ENCODE peak calls at places on chromosome 11, in nine cellular contexts. Z is breast epithelium, F is tibial nerve, U is A549, Q is esophagus muscularis mucosa, E is Peyer's patch, M is lower leg skin, V is upper lobe of left lung, D is GM12892. Y is an unnamed sample.
A peak's percentile ranks its signal among the peaks of the same experiment; 100 is the strongest.

GRCh38 chr11:128398517-128399152 is 188.7 kb downstream of the ETS1 start:
- DNase-seq in Z (no peak), U (no peak), Q (no peak), V (no peak), D (no peak), F (no peak), E (no peak), M (no peak), Y (no peak)

GRCh38 chr11:4118107-4118506 is 23.5 kb downstream of the RRM1 start:
- DNase-seq in F (no peak), Q (no peak), D (no peak), V (no peak), E (no peak), U (no peak), Z (no peak), M (no peak), Y (no peak)

GRCh38 chr11:456533-456932 is 6.5 kb downstream of the PTDSS2 start:
- DNase-seq in Q (no peak), Z (no peak), U (no peak), M (no peak), E (peak; percentile 67), V (no peak), D (peak; percentile 70), F (no peak), Y (no peak)

GRCh38 chr11:116287866-116288265 is 484.9 kb downstream of the BUD13 start:
- DNase-seq in U (no peak), E (no peak), F (no peak), D (no peak), M (no peak), V (no peak), Z (no peak), Q (no peak), Y (no peak)

GRCh38 chr11:72784662-72785061 is 9.2 kb downstream of the STARD10 start:
- DNase-seq in E (no peak), Z (no peak), U (no peak), V (peak; percentile 33), M (no peak), Q (no peak), F (no peak), D (no peak), Y (no peak)

GRCh38 chr11:27717377-27717776 is 17.1 kb upstream of the BDNF start:
- DNase-seq in E (no peak), U (peak; percentile 56), M (no peak), F (no peak), D (no peak), Q (no peak), Z (no peak), V (no peak), Y (no peak)

GRCh38 chr11:85863855-85864254 is 8.7 kb downstream of the CCDC83 start:
- DNase-seq in D (no peak), U (no peak), E (no peak), Q (no peak), F (no peak), Z (no peak), V (no peak), M (no peak), Y (no peak)

GRCh38 chr11:119712459-119713360 is 16.3 kb downstream of the NECTIN1 start:
- DNase-seq in Q (no peak), F (no peak), E (no peak), U (no peak), M (no peak), V (no peak), D (no peak), Z (no peak), Y (no peak)

DNA sequence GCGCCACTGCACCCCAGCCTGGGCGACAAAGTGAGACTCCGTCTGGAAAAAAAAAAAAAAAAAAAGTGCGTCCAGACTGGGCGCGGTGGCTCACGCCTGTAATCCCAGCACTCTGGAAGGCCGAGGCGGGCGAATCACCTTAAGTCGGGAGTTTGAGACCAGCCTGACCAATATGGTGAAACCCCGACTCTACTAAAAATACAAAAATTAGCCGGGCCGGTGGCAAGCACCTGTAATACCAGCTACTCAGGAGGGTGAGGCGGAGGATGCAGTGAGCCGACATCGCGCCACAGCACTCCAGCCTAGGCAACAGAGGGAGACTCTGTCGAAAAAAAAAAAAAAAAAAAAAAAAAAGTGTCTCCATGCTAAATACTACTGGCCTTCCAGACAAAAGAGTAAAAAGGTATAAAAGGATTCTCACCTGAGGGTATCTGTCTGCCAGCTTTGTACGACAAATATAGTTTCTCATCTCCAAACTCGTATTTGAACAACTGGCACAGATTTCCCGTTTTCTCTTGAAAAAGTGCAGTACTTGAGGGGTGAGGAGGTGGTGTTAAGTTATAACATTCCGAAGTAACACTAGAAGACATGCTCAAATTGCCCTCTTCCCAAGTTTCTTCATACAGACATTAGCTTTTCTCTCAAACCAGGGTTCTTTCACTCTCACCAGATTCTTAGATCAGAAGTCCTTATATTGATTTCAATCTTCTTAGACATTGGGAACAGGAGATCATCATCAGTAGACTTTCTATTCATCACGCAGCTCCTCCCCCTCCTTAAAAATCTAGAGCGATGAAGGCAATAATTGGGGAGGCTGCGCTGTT is 1.1 kb downstream of the USP28 start:
- DNase-seq in D (no peak), U (no peak), Q (no peak), M (no peak), F (no peak), Z (no peak), V (no peak), E (no peak), Y (peak; percentile 21)
- TF ChIP-seq POLR2A in D (no peak), U (no peak), Q (no peak), M (no peak), F (no peak), Z (no peak), V (no peak), E (no peak), Y (no peak)

GRCh38 chr11:2903672-2904011 is 18.1 kb upstream of the CDKN1C start:
- DNase-seq in Z (no peak), E (no peak), V (no peak), F (no peak), Q (no peak), D (no peak), M (no peak), U (no peak), Y (no peak)

GRCh38 chr11:2902784-2903671 is 17.5 kb upstream of the CDKN1C start:
- DNase-seq in U (peak; percentile 73), V (peak; percentile 64), F (no peak), E (no peak), D (no peak), Z (no peak), Q (no peak), M (no peak), Y (no peak)

GRCh38 chr11:2904153-2905052 is 18.8 kb upstream of the CDKN1C start:
- DNase-seq in U (peak; percentile 38), V (peak; percentile 73), Z (no peak), F (no peak), E (no peak), M (no peak), D (no peak), Q (no peak), Y (no peak)

GRCh38 chr11:2901196-2901796 is 15.7 kb upstream of the CDKN1C start:
- DNase-seq in D (no peak), M (no peak), Q (no peak), E (no peak), U (no peak), V (peak; percentile 67), Z (no peak), F (no peak), Y (no peak)

DNA sequence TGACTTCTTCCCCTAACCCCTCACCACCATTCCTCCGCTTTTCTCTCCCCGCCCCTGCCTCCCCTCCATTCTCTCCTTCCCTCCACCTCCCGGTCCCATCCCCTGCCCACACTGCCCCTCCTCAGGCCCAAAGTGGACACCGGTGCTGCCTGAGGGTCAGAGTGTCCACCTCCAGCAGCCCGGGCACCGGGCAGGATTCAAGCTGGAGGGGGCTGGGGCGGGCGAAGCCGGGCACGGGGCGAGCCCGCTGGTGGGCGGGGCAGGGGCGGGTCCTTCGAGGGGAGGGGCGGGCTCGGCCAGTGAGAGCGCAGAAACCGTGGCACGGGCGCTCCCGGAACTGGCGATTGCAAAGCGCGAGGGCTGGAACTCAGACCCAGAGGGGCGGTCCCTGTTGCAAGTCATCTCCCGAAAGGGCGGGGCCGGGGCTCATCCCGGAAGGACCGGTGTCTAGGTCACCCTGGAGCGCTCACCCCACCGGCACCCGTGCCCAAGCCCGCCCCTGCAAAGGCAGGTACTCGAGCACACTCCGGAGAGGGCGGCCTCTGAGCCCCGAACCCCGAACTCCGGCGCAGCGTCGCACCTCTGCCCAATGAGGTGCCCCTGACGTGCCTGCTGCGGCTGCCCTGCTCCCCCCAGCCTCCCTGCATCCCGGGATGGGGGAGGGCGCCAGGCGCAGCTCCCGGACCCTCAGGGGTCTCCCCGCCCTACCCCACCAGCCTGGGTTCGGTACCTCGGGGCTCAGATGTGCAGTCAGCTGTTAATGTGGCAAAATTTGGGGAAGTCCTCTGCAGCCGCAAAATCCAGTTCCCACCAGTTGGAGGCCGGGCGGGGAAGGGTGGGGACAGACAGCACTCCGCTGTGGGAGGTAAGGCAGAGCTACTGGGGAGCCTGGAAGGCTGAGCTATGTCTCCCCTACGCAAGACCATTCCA is 16.5 kb upstream of the CDKN1C start:
- DNase-seq in Q (peak; percentile 99), D (peak; percentile 99), F (peak; percentile 93), V (peak; percentile 95), E (peak; percentile 98), M (peak; percentile 95), U (peak; percentile 94), Z (peak; percentile 97), Y (peak; percentile 91)
- TF ChIP-seq POLR2A in Q (peak; percentile 50), D (peak; percentile 67), F (peak; percentile 44), V (no peak), E (peak; percentile 95), M (no peak), U (peak; percentile 37), Z (no peak), Y (peak; percentile 45)

GRCh38 chr11:65891180-65892136 is 985 bp downstream of the CCDC85B start:
- DNase-seq in V (no peak), Z (no peak), Q (no peak), F (no peak), D (no peak), U (peak; percentile 52), E (peak; percentile 57), M (no peak), Y (peak; percentile 52)
- TF ChIP-seq POLR2A in V (no peak), Z (no peak), Q (no peak), F (no peak), D (peak; percentile 22), U (peak; percentile 7), E (peak; percentile 19), M (no peak), Y (peak; percentile 8)

GRCh38 chr11:113839842-113840241 is 35.5 kb downstream of the USP28 start:
- DNase-seq in Q (no peak), E (peak; percentile 55), U (no peak), F (no peak), D (peak; percentile 23), Z (no peak), V (no peak), M (no peak), Y (no peak)

GRCh38 chr11:113840932-113841664 is 34.3 kb downstream of the USP28 start:
- DNase-seq in F (no peak), E (no peak), D (no peak), Z (no peak), M (no peak), Q (peak; percentile 10), U (no peak), V (no peak), Y (no peak)

GRCh38 chr11:113838005-113838404 is 37.4 kb downstream of the USP28 start:
- DNase-seq in D (no peak), Z (no peak), F (no peak), U (no peak), M (no peak), V (no peak), E (no peak), Q (no peak), Y (no peak)

GRCh38 chr11:113847111-113847510 is 28.3 kb downstream of the USP28 start:
- DNase-seq in V (no peak), F (no peak), Z (no peak), U (no peak), Q (no peak), D (no peak), M (no peak), E (no peak), Y (no peak)

DNA sequence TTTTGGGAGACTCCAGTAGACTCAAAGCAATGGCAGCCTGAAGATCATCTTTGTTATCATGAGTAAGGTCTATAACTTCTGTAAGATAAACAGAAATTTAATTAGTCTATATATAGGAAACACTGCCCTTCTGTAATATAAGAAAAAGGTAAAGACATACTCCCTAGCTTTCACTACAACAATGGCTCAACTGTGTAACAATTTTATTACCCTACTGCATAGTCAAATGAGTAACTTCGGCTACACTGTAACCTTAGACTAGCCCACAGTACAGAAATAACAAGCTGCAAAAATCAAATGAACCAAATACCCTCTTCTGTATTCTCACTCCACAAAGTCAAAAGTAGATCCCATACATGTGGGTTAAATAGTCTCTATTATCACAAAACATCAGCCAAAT is 33.7 kb downstream of the USP28 start:
- DNase-seq in D (no peak), V (no peak), Q (no peak), M (no peak), U (no peak), F (no peak), Z (no peak), E (no peak), Y (no peak)
- TF ChIP-seq POLR2A in D (no peak), V (no peak), Q (no peak), M (no peak), U (no peak), F (no peak), Z (no peak), E (no peak), Y (no peak)